ENCODE peak calls at places on chromosomes 1 and 21, in ten cellular contexts. B is tibial artery, G is lower lobe of right lung, I is uterus, P is left lung, L is HCT116, D is neural progenitor cell, V is heart right ventricle, H is tibial nerve, N is MM.1S. W is an unnamed sample. For H3K4me1 and H3K36me3, the result is how much of the 10 kb centered on the place peaks cover.

GRCh38 chr1:76951185-76951584 is 83.9 kb downstream of the ST6GALNAC5 start:
- DNase-seq in G (no peak), L (no peak), P (no peak), D (no peak), V (no peak), H (no peak), I (no peak), N (no peak), B (no peak), W (no peak)

GRCh38 chr1:198258491-198258890 is 101.7 kb downstream of the NEK7 start:
- DNase-seq in H (no peak), P (no peak), G (no peak), V (no peak), N (no peak), L (no peak), I (no peak), B (no peak), D (no peak), W (no peak)

GRCh38 chr1:45974541-45975269 is 157.7 kb downstream of the PIK3R3 start:
- DNase-seq in D (no peak), H (no peak), V (no peak), G (no peak), B (no peak), I (no peak), N (no peak), P (no peak), L (no peak), W (no peak)

GRCh38 chr1:225598847-225599246 is 54.1 kb downstream of the ENAH start:
- DNase-seq in I (no peak), B (no peak), G (no peak), H (no peak), V (no peak), N (no peak), L (no peak), D (no peak), P (no peak), W (no peak)

GRCh38 chr1:212610575-212610967 is 2.0 kb downstream of the ATF3 start:
- DNase-seq in L (no peak), B (no peak), D (no peak), G (no peak), P (no peak), I (no peak), N (no peak), H (no peak), V (no peak), W (no peak)

GRCh38 chr21:38993561-38993960 is 187.8 kb downstream of the ETS2 start:
- DNase-seq in N (no peak), P (no peak), L (peak), I (peak), V (peak), G (no peak), B (peak), D (no peak), H (no peak), W (peak)

GRCh38 chr1:232393010-232393833 is 236.7 kb downstream of the SIPA1L2 start:
- DNase-seq in B (no peak), G (no peak), V (no peak), P (no peak), H (no peak), D (no peak), I (no peak), N (no peak), L (no peak), W (no peak)

GRCh38 chr1:53331446-53332187 is 3.7 kb upstream of the LRP8 start:
- DNase-seq in L (no peak), G (no peak), I (no peak), D (no peak), B (peak), V (no peak), H (no peak), P (peak), N (no peak), W (no peak)

GRCh38 chr1:6612641-6613360 is 730 bp upstream of the PHF13 start:
- DNase-seq in H (no peak), N (peak), G (peak), L (no peak), B (peak), V (peak), D (peak), I (no peak), P (peak), W (peak)

GRCh38 chr1:117970251-117970650 is 40.7 kb downstream of the WDR3 start:
- DNase-seq in L (no peak), G (no peak), H (no peak), N (no peak), D (peak), P (no peak), I (no peak), B (no peak), V (no peak), W (no peak)

GRCh38 chr21:19603011-19603593 is 1199.5 kb upstream of the TMPRSS15 start:
- DNase-seq in P (no peak), H (no peak), B (no peak), G (no peak), V (no peak), I (no peak), D (no peak), N (no peak), L (no peak), W (no peak)

GRCh38 chr1:22447581-22448215 is 4.0 kb upstream of the ZBTB40 start:
- DNase-seq in N (no peak), B (peak), H (no peak), G (no peak), I (no peak), P (no peak), L (no peak), D (no peak), V (peak), W (peak)

GRCh38 chr1:202580604-202581003 is 129.7 kb downstream of the SYT2 start:
- DNase-seq in P (no peak), B (no peak), D (no peak), H (no peak), G (no peak), N (no peak), L (no peak), I (no peak), V (no peak), W (no peak)

GRCh38 chr1:181101581-181102226 is 13.2 kb downstream of the IER5 start:
- DNase-seq in P (no peak), N (no peak), L (no peak), G (no peak), V (no peak), H (no peak), I (no peak), B (peak), D (peak), W (no peak)

GRCh38 chr1:21503706-21504377 is 5.4 kb upstream of the ALPL start:
- DNase-seq in D (peak), V (no peak), B (peak), L (no peak), H (no peak), G (no peak), I (no peak), N (no peak), P (peak), W (peak)

GRCh38 chr1:192763756-192764155 is 45.1 kb upstream of the RGS2 start:
- DNase-seq in D (no peak), P (no peak), V (no peak), B (no peak), L (no peak), H (no peak), G (no peak), I (no peak), N (no peak), W (no peak)

GRCh38 chr1:230056098-230056497 is 10.9 kb upstream of the GALNT2 start:
- DNase-seq in G (no peak), B (no peak), D (no peak), I (no peak), P (no peak), N (no peak), H (no peak), V (no peak), L (no peak), W (no peak)

GRCh38 chr1:160834945-160835565 is 27.6 kb downstream of the CD244 start:
- DNase-seq in N (peak), P (no peak), L (peak), G (no peak), D (peak), H (no peak), I (no peak), V (peak), B (no peak), W (peak)

GRCh38 chr1:12411747-12412146 is 181.9 kb downstream of the VPS13D start:
- DNase-seq in H (no peak), N (no peak), I (no peak), V (no peak), L (no peak), B (no peak), G (no peak), D (no peak), P (no peak), W (no peak)

GRCh38 chr1:6486433-6487011 is 4.9 kb downstream of the PLEKHG5 start:
- DNase-seq in I (peak), N (peak), G (peak), D (peak), B (peak), V (peak), L (peak), P (peak), H (peak), W (peak)

DNA sequence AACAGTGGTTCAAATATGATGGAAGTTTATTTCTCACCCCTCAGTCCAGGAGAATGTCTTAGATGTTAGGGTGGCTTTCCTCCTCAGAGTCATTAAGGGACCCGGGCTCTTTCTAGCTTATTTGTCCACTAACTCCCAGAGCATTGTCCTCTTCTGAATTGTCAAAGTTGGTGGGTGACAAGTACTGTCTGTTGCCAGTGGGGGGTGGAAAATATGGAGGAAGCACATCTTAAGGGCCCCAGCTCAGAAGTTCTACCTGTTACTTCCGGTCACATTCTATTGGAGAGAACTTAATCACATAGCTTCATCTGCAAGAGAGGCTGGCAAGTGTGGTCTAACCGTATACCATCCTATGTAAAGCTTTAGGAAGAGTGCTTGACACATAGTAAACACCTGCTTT is 7.1 kb downstream of the CLIC4 start:
- DNase-seq in H (no peak), P (no peak), V (no peak), I (no peak), B (no peak), N (no peak), G (no peak), D (no peak), L (no peak), W (no peak)
- H3K4me1 ChIP-seq in H (under half), P (half or more), V (half or more), I (under half), B (half or more), N (under half), G (half or more), D (under half), L (under half), W (under half)

GRCh38 chr1:39294531-39294930 is 90.0 kb downstream of the MACF1 start:
- DNase-seq in N (no peak), V (no peak), I (no peak), H (no peak), D (no peak), G (no peak), L (no peak), P (no peak), B (no peak), W (no peak)

GRCh38 chr1:39293375-39294070 is 89.0 kb downstream of the MACF1 start:
- DNase-seq in L (no peak), I (no peak), B (no peak), N (no peak), P (no peak), D (peak), G (no peak), V (no peak), H (no peak), W (no peak)

GRCh38 chr1:39301606-39302005 is 97.1 kb downstream of the MACF1 start:
- DNase-seq in L (no peak), N (no peak), B (no peak), I (no peak), D (no peak), G (no peak), H (no peak), V (no peak), P (no peak), W (no peak)

GRCh38 chr1:39295901-39296300 is 91.4 kb downstream of the MACF1 start:
- DNase-seq in N (no peak), H (no peak), P (no peak), I (no peak), G (no peak), L (no peak), D (no peak), B (no peak), V (no peak), W (no peak)

DNA sequence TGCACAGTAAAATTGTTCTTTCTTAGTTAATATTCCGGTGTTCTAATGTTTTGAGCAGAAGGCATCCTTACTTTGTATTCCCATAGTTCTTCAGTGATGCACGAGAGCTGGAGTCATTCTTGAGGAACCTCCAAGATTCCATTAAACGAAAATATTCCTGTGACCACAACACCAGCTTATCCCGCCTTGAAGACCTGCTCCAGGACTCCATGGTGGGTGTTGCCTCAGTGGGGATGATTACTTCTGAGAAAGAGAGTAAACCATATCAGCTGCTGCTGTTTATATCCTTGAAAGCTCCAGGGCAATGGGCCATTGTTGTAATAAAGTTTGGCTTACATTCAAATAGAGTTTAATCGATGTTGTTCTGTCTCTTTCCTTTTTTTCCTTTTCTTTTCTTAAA is 93.0 kb downstream of the MACF1 start:
- DNase-seq in I (no peak), V (no peak), P (no peak), L (no peak), B (no peak), H (no peak), N (no peak), D (no peak), G (no peak), W (no peak)
- H3K36me3 ChIP-seq in I (under half), V (half or more), P (half or more), L (under half), B (half or more), H (half or more), N (under half), D (half or more), G (half or more), W (under half)

GRCh38 chr1:228181635-228182034 is 16.0 kb downstream of the IBA57 start:
- DNase-seq in H (no peak), N (no peak), B (no peak), G (no peak), V (no peak), D (no peak), L (no peak), P (no peak), I (no peak), W (no peak)

GRCh38 chr1:228181105-228181504 is 15.5 kb downstream of the IBA57 start:
- DNase-seq in P (no peak), H (no peak), D (no peak), N (no peak), I (no peak), V (no peak), B (no peak), G (no peak), L (no peak), W (no peak)

GRCh38 chr1:228182296-228183030 is 16.9 kb downstream of the IBA57 start:
- DNase-seq in P (no peak), D (no peak), N (no peak), V (no peak), B (peak), I (no peak), G (no peak), H (no peak), L (no peak), W (no peak)

GRCh38 chr1:228178737-228179720 is 13.4 kb downstream of the IBA57 start:
- DNase-seq in I (peak), B (peak), L (no peak), D (no peak), G (peak), N (no peak), H (no peak), V (no peak), P (no peak), W (no peak)

DNA sequence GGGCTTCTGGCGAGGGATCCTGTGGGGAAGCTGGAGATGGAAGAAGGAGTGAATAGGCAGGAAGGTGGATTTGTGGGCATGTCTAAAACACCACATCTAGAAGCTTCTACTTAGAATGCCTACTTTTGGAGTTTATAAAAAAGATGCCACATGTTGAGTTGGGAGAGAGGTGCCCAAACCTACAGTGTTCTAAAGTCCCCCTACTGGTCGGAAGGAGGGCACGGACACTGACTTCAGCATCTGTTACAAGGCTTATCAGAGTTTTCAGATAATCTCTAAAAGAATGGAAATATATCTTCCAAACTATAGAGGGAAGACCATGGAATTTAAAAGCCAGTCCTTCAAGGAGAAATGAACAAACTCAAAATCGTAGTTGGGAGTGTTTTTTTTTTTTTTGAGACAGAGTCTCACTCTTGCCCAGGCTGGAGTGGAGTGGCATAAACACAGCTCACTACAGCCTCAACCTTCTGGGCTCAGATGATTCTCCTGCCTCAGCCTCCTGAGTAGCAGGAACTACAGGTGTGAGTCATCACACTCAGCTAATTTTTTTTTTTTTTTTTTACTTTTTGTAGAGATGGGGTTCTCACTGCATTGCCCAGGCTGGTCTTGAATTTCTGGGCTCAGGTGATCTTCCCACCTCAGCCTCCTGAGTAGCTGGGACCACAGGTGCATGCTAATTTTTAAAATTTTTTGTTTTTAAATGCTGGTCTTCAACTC is 14.8 kb downstream of the IBA57 start:
- DNase-seq in P (no peak), B (no peak), N (peak), D (no peak), H (no peak), V (no peak), I (no peak), G (no peak), L (no peak), W (no peak)
- TF ChIP-seq CTCF in P (peak), B (no peak), N (peak), D (peak), H (no peak), V (peak), I (peak), G (peak), L (no peak), W (peak)

DNA sequence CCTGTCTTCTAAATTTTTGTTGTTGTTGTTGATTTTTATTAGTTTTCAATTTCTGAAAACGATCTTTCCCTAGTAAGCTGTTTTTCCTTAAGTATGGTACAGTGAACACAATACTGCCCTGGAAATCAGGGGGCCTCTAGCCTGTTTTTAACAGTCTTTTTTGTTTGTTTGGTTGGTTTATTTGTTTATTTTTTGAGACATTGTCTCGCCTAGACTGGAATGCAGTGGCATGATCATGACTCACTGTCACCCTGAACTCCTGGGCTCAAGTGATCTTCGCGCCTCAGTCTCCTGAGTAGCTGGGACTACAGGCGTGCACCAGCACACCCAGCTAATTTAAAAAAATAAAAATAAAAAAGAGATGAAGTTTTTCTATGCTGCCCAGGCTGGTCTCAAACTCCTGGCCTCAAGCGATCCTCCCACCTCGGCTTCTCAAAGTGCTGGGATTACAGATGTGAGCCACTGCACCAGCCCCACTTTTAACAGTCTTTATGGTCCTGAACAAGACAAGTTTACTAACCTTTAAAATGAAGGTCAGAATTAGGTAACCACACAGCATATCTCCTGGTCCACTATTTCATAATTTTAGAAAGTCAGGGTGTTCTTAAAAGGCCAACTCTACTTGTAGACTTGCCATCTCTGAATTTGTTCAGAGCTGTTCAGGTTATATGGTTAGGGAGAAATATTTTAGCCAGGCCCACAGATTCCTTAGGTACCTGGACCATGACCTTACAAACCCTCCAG is 35.4 kb downstream of the TBCE start:
- DNase-seq in I (no peak), G (no peak), D (no peak), L (no peak), B (no peak), N (no peak), H (no peak), V (no peak), P (no peak), W (peak)
- H3K4me1 ChIP-seq in I (under half), G (under half), D (under half), L (under half), B (under half), N (under half), H (under half), V (under half), P (under half), W (under half)

DNA sequence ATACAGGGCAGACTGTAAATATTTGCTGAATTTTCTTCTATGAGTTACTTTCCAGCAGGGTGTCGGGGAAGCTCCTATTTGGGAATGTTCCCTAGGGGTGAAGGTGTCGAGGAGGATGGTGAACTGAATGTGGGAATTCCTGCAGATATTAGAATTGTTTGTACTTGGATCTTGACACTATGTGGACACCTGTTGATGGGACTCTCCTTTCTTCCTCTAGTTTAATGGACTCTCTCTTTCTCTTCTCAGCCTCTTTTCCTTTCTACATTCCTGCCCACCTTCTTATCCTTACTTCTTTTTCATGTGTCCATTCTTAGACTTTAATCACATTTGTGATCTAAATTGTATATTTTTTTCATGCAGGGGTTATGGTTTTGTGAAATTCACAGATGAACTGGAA is 14.0 kb downstream of the TRNAU1AP start:
- DNase-seq in V (no peak), P (no peak), B (no peak), G (no peak), H (no peak), L (no peak), I (no peak), N (no peak), D (no peak), W (no peak)
- H3K36me3 ChIP-seq in V (half or more), P (half or more), B (half or more), G (half or more), H (half or more), L (under half), I (under half), N (under half), D (under half), W (under half)

GRCh38 chr1:57616906-57617305 is 193.0 kb upstream of the DAB1 start:
- DNase-seq in V (peak), P (no peak), B (no peak), H (no peak), N (no peak), D (no peak), L (no peak), I (no peak), G (no peak), W (no peak)
- TF ChIP-seq CTCF in V (no peak), P (no peak), B (no peak), H (no peak), N (no peak), D (no peak), L (no peak), I (no peak), G (no peak), W (no peak)